ENCODE peak calls at places on chromosomes 13 and 19, in eight cellular contexts. H is NCI-H774; N is AG04449; E is GOT3; B is GM20000; F is activated CD4-positive, alpha-beta T cell treated with anti-CD3 and anti-CD28 coated beads, Interleukin-2, amount 10 ng/mL, durations not matched to agents 24 days and 14 days; T is T1000; M is AG08396. G is an unnamed sample.

GRCh38 chr19:29665826-29666633 is 769 bp downstream of the PLEKHF1 start:
- DNase-seq in H (no peak), N (no peak), E (no peak), B (no peak), F (peak; percentile 77), T (no peak), M (peak; percentile 71), G (peak; percentile 26)

GRCh38 chr13:26390203-26390602 is 136.3 kb downstream of the CDK8 start:
- DNase-seq in H (no peak), N (no peak), E (no peak), B (no peak), F (no peak), T (no peak), M (no peak), G (no peak)

GRCh38 chr13:95530178-95530577 is 22.3 kb upstream of the CLDN10 start:
- DNase-seq in H (no peak), N (no peak), E (no peak), B (no peak), F (no peak), T (no peak), M (no peak), G (no peak)

GRCh38 chr13:110561335-110562033 is at the start of gene RAB20:
- DNase-seq in H (peak; percentile 92), N (no peak), E (peak; percentile 24), B (peak; percentile 93), F (peak; percentile 91), T (peak; percentile 73), M (peak; percentile 89), G (peak; percentile 39)

GRCh38 chr13:31835932-31836331 is 96.6 kb downstream of the RXFP2 start:
- DNase-seq in H (no peak), N (no peak), E (no peak), B (no peak), F (no peak), T (no peak), M (peak; percentile 44), G (no peak)

GRCh38 chr13:27644302-27644701 is 22.6 kb downstream of the POLR1D start:
- DNase-seq in H (no peak), N (peak; percentile 53), E (no peak), B (no peak), F (no peak), T (no peak), M (peak; percentile 43), G (no peak)

GRCh38 chr19:41626877-41627276 is at the start of gene CEACAM4:
- DNase-seq in H (no peak), N (no peak), E (no peak), B (no peak), F (no peak), T (no peak), M (no peak), G (no peak)

GRCh38 chr19:55584871-55585270 is 4.2 kb upstream of the ZNF579 start:
- DNase-seq in H (no peak), N (no peak), E (no peak), B (no peak), F (peak; percentile 54), T (no peak), M (no peak), G (no peak)

GRCh38 chr19:443005-443404 is 17.8 kb downstream of the SHC2 start:
- DNase-seq in H (no peak), N (no peak), E (no peak), B (no peak), F (no peak), T (no peak), M (no peak), G (no peak)

GRCh38 chr19:10532457-10532856 is 11.2 kb upstream of the ATG4D start:
- DNase-seq in H (no peak), N (no peak), E (no peak), B (peak; percentile 4), F (no peak), T (no peak), M (no peak), G (no peak)

GRCh38 chr13:34817246-34817645 is 124.8 kb upstream of the NBEA start:
- DNase-seq in H (no peak), N (no peak), E (no peak), B (no peak), F (no peak), T (no peak), M (no peak), G (no peak)

GRCh38 chr19:33998739-33999345 is 173.5 kb upstream of the LSM14A start:
- DNase-seq in H (no peak), N (no peak), E (no peak), B (no peak), F (no peak), T (no peak), M (no peak), G (peak; percentile 7)

GRCh38 chr19:48095637-48096175 is 14.9 kb downstream of the PLA2G4C start:
- DNase-seq in H (no peak), N (no peak), E (no peak), B (no peak), F (no peak), T (no peak), M (no peak), G (no peak)

GRCh38 chr13:37918116-37919100 is 48.8 kb upstream of the TRPC4 start:
- DNase-seq in H (no peak), N (no peak), E (no peak), B (no peak), F (no peak), T (no peak), M (no peak), G (no peak)

GRCh38 chr13:24727731-24728601 is 36.0 kb upstream of the RNF17 start:
- DNase-seq in H (peak; percentile 10), N (peak; percentile 46), E (peak; percentile 9), B (peak; percentile 88), F (peak; percentile 90), T (no peak), M (peak; percentile 91), G (peak; percentile 76)

GRCh38 chr13:69948016-69948415 is 159.6 kb upstream of the ATXN8OS start:
- DNase-seq in H (no peak), N (no peak), E (no peak), B (peak; percentile 14), F (no peak), T (no peak), M (no peak), G (no peak)

GRCh38 chr13:33193428-33193974 is 92.1 kb downstream of the STARD13 start:
- DNase-seq in H (no peak), N (no peak), E (no peak), B (no peak), F (peak; percentile 66), T (no peak), M (no peak), G (no peak)

GRCh38 chr13:111555906-111556305 is 235.5 kb downstream of the TEX29 start:
- DNase-seq in H (no peak), N (no peak), E (no peak), B (no peak), F (no peak), T (no peak), M (no peak), G (no peak)

GRCh38 chr19:48878219-48879024 is 6.2 kb downstream of the PPP1R15A start:
- DNase-seq in H (no peak), N (no peak), E (no peak), B (no peak), F (peak; percentile 81), T (no peak), M (no peak), G (peak; percentile 45)

GRCh38 chr19:58063712-58064111 is 4.6 kb downstream of the ZNF135 start:
- DNase-seq in H (no peak), N (no peak), E (no peak), B (no peak), F (no peak), T (no peak), M (no peak), G (no peak)

G was measured in central memory CD4-positive, alpha-beta T cell.